ENCODE peak calls at places on chromosome 11, in nine cellular contexts. N is choroid plexus epithelial cell, X is body of pancreas, Z is tibial nerve, L is brain microvascular endothelial cell, Q is GM23248, V is heart left ventricle, E is fibroblast of lung, P is A549. W is an unnamed sample.

GRCh38 chr11:68003846-68004550 is at the start of gene UNC93B1:
- DNase-seq in N (peak; percentile 75), X (peak; percentile 91), Z (peak; percentile 90), L (peak; percentile 59), Q (peak; percentile 87), V (peak; percentile 90), E (peak; percentile 79), P (no peak), W (peak; percentile 96)

GRCh38 chr11:126989942-126990715 is 10.4 kb downstream of the KIRREL3 start:
- DNase-seq in N (peak; percentile 66), X (peak; percentile 73), Z (peak; percentile 39), L (peak; percentile 66), Q (peak; percentile 87), V (peak; percentile 41), E (peak; percentile 75), P (peak; percentile 70), W (peak; percentile 80)

GRCh38 chr11:27720277-27720830 is 20.1 kb upstream of the BDNF start:
- DNase-seq in N (peak; percentile 69), X (no peak), Z (no peak), L (peak; percentile 42), Q (peak; percentile 77), V (no peak), E (peak; percentile 58), P (peak; percentile 67), W (peak; percentile 72)

GRCh38 chr11:87473174-87473573 is 435.4 kb downstream of the TMEM135 start:
- DNase-seq in N (peak; percentile 33), X (no peak), Z (no peak), L (peak; percentile 74), Q (peak; percentile 93), V (no peak), E (peak; percentile 98), P (no peak), W (no peak)

GRCh38 chr11:75344186-75344585 is 7.3 kb downstream of the ARRB1 start:
- DNase-seq in N (no peak), X (no peak), Z (no peak), L (no peak), Q (no peak), V (no peak), E (no peak), P (no peak), W (peak; percentile 60)

GRCh38 chr11:12675951-12676711 is 1.9 kb downstream of the TEAD1 start:
- DNase-seq in N (peak; percentile 62), X (no peak), Z (no peak), L (no peak), Q (peak; percentile 50), V (no peak), E (peak; percentile 66), P (no peak), W (peak; percentile 50)

GRCh38 chr11:103594283-103594682 is 442.2 kb upstream of the DDI1 start:
- DNase-seq in N (no peak), X (no peak), Z (no peak), L (no peak), Q (no peak), V (no peak), E (no peak), P (no peak), W (no peak)

GRCh38 chr11:10663365-10663764 is 30.2 kb downstream of the IRAG1 start:
- DNase-seq in N (no peak), X (no peak), Z (no peak), L (no peak), Q (no peak), V (no peak), E (no peak), P (no peak), W (no peak)

GRCh38 chr11:36349345-36350136 is 53.5 kb downstream of the PRR5L start:
- DNase-seq in N (peak; percentile 55), X (no peak), Z (no peak), L (no peak), Q (peak; percentile 26), V (no peak), E (no peak), P (no peak), W (no peak)

GRCh38 chr11:69647761-69648497 is 7.0 kb downstream of the CCND1 start:
- DNase-seq in N (no peak), X (no peak), Z (no peak), L (no peak), Q (peak; percentile 23), V (no peak), E (no peak), P (no peak), W (peak; percentile 31)

GRCh38 chr11:70474710-70475109 is 76.4 kb downstream of the CTTN start:
- DNase-seq in N (no peak), X (no peak), Z (no peak), L (no peak), Q (no peak), V (no peak), E (no peak), P (no peak), W (no peak)

GRCh38 chr11:63560506-63561179 is 2.5 kb downstream of the PLAAT2 start:
- DNase-seq in N (no peak), X (no peak), Z (no peak), L (no peak), Q (no peak), V (peak; percentile 20), E (no peak), P (no peak), W (peak; percentile 66)

GRCh38 chr11:12114487-12115033 is 4.2 kb downstream of the MICAL2 start:
- DNase-seq in N (peak; percentile 84), X (no peak), Z (no peak), L (peak; percentile 74), Q (no peak), V (no peak), E (peak; percentile 63), P (no peak), W (no peak)

GRCh38 chr11:35282226-35282882 is 137.0 kb downstream of the SLC1A2 start:
- DNase-seq in N (peak; percentile 74), X (no peak), Z (no peak), L (peak; percentile 57), Q (peak; percentile 72), V (no peak), E (peak; percentile 63), P (no peak), W (no peak)

GRCh38 chr11:44621140-44621681 is 55.7 kb downstream of the CD82 start:
- DNase-seq in N (peak; percentile 61), X (peak; percentile 63), Z (peak; percentile 59), L (peak; percentile 44), Q (peak; percentile 75), V (peak; percentile 74), E (peak; percentile 38), P (peak; percentile 82), W (peak; percentile 81)

GRCh38 chr11:45062974-45063635 is 83.3 kb upstream of the PRDM11 start:
- DNase-seq in N (no peak), X (no peak), Z (no peak), L (no peak), Q (no peak), V (no peak), E (no peak), P (no peak), W (no peak)

GRCh38 chr11:65814960-65815565 is 18.7 kb upstream of the SNX32 start:
- DNase-seq in N (no peak), X (no peak), Z (no peak), L (no peak), Q (no peak), V (no peak), E (no peak), P (no peak), W (no peak)

GRCh38 chr11:68993546-68993945 is 12.8 kb upstream of the MRGPRD start:
- DNase-seq in N (no peak), X (no peak), Z (no peak), L (no peak), Q (no peak), V (no peak), E (no peak), P (no peak), W (no peak)

GRCh38 chr11:130725417-130726233 is 190.7 kb downstream of the SNX19 start:
- DNase-seq in N (peak; percentile 25), X (no peak), Z (no peak), L (no peak), Q (peak; percentile 33), V (no peak), E (peak; percentile 71), P (no peak), W (no peak)

GRCh38 chr11:85756401-85757200 is 54.3 kb downstream of the SYTL2 start:
- DNase-seq in N (no peak), X (no peak), Z (no peak), L (no peak), Q (no peak), V (no peak), E (no peak), P (no peak), W (peak; percentile 52)

GRCh38 chr11:117669062-117669461 is 128.0 kb downstream of the DSCAML1 start:
- DNase-seq in N (no peak), X (no peak), Z (no peak), L (no peak), Q (no peak), V (no peak), E (no peak), P (no peak), W (no peak)

GRCh38 chr11:88552377-88553029 is 215.0 kb upstream of the CTSC start:
- DNase-seq in N (peak; percentile 75), X (peak; percentile 49), Z (no peak), L (peak; percentile 43), Q (peak; percentile 73), V (no peak), E (peak; percentile 27), P (peak; percentile 41), W (peak; percentile 61)

GRCh38 chr11:100981196-100981824 is 148.3 kb downstream of the PGR start:
- DNase-seq in N (no peak), X (no peak), Z (no peak), L (no peak), Q (no peak), V (no peak), E (no peak), P (no peak), W (no peak)
- H3K4me3 ChIP-seq in N (no peak overlapping the region), X (no peak overlapping the region), Z (no peak overlapping the region), L (no peak overlapping the region), Q (no peak overlapping the region), V (no peak overlapping the region), E (no peak overlapping the region), P (no peak overlapping the region), W (no peak overlapping the region)

GRCh38 chr11:32479291-32479690 is 44.0 kb upstream of the WT1 start:
- DNase-seq in N (no peak), X (no peak), Z (no peak), L (no peak), Q (no peak), V (no peak), E (no peak), P (no peak), W (no peak)
- H3K4me3 ChIP-seq in N (no peak overlapping the region), X (no peak overlapping the region), Z (no peak overlapping the region), L (no peak overlapping the region), Q (no peak overlapping the region), V (no peak overlapping the region), E (no peak overlapping the region), P (no peak overlapping the region), W (no peak overlapping the region)

GRCh38 chr11:83713701-83714100 is 427.5 kb upstream of the CCDC90B start:
- DNase-seq in N (peak; percentile 67), X (peak; percentile 49), Z (no peak), L (no peak), Q (peak; percentile 81), V (no peak), E (peak; percentile 47), P (no peak), W (no peak)
- H3K4me3 ChIP-seq in N (no peak overlapping the region), X (no peak overlapping the region), Z (no peak overlapping the region), L (no peak overlapping the region), Q (no peak overlapping the region), V (no peak overlapping the region), E (no peak overlapping the region), P (no peak overlapping the region), W (no peak overlapping the region)

DNA sequence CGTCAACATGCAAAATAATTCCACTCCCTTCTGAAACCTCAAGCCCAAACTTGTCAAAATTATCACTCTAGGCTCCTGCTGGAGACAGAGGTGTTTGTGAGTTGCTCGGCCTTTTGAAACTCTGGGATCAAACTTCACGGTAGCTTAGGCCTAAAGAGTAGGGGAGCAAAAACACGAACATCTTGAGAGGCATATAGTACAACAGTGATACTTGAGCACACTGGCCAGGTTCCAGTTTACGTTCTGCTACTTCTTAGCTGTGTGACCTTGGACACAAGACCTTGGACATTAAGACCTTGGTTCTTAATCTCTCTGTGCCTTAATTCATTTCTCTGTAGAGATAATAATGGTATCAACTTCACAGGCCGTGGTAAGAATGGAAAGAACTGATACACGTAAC is 123.5 kb upstream of the LMO1 start:
- DNase-seq in N (no peak), X (no peak), Z (no peak), L (no peak), Q (no peak), V (no peak), E (no peak), P (no peak), W (no peak)
- H3K4me3 ChIP-seq in N (no peak overlapping the region), X (no peak overlapping the region), Z (no peak overlapping the region), L (no peak overlapping the region), Q (no peak overlapping the region), V (no peak overlapping the region), E (no peak overlapping the region), P (no peak overlapping the region), W (no peak overlapping the region)

W was measured in mucosa of descending colon.